ENCODE peak calls at places on chromosome 19, in eight cellular contexts. One of them, this sample, is unnamed.

GRCh38 chr19:39996218-39996810 is 546 bp upstream of the ZNF546 start:
- DNase-seq in H54: peak; percentile 33
- DNase-seq in RWPE1: peak; percentile 51
- DNase-seq in heart left ventricle: no peak
- DNase-seq in dermis blood vessel endothelial cell: no peak
- DNase-seq in HTR-8/SVneo: peak; percentile 51
- DNase-seq in substantia nigra: peak; percentile 54
- DNase-seq in A549: peak; percentile 82
- DNase-seq in this sample: peak; percentile 55

GRCh38 chr19:13962738-13963602 is 10.7 kb downstream of the DCAF15 start:
- DNase-seq in dermis blood vessel endothelial cell: no peak
- DNase-seq in H54: no peak
- DNase-seq in A549: no peak
- DNase-seq in RWPE1: no peak
- DNase-seq in heart left ventricle: peak; percentile 22
- DNase-seq in substantia nigra: no peak
- DNase-seq in HTR-8/SVneo: no peak
- DNase-seq in this sample: no peak

GRCh38 chr19:14059093-14059480 is 2.8 kb downstream of the PALM3 start:
- DNase-seq in RWPE1: no peak
- DNase-seq in substantia nigra: no peak
- DNase-seq in dermis blood vessel endothelial cell: peak; percentile 32
- DNase-seq in H54: no peak
- DNase-seq in heart left ventricle: no peak
- DNase-seq in A549: no peak
- DNase-seq in HTR-8/SVneo: no peak
- DNase-seq in this sample: no peak

GRCh38 chr19:12975221-12975756 is 5.9 kb downstream of the DAND5 start:
- DNase-seq in RWPE1: no peak
- DNase-seq in A549: no peak
- DNase-seq in substantia nigra: no peak
- DNase-seq in H54: no peak
- DNase-seq in dermis blood vessel endothelial cell: no peak
- DNase-seq in HTR-8/SVneo: no peak
- DNase-seq in heart left ventricle: no peak
- DNase-seq in this sample: no peak

GRCh38 chr19:50728084-50728737 is 5.0 kb downstream of the CLEC11A start:
- DNase-seq in RWPE1: peak; percentile 34
- DNase-seq in heart left ventricle: peak; percentile 83
- DNase-seq in HTR-8/SVneo: no peak
- DNase-seq in substantia nigra: peak; percentile 86
- DNase-seq in H54: no peak
- DNase-seq in dermis blood vessel endothelial cell: peak; percentile 93
- DNase-seq in A549: no peak
- DNase-seq in this sample: peak; percentile 73

GRCh38 chr19:46469541-46470185 is 1.7 kb downstream of the PNMA8A start:
- DNase-seq in heart left ventricle: no peak
- DNase-seq in substantia nigra: no peak
- DNase-seq in A549: no peak
- DNase-seq in HTR-8/SVneo: no peak
- DNase-seq in dermis blood vessel endothelial cell: no peak
- DNase-seq in RWPE1: no peak
- DNase-seq in H54: no peak
- DNase-seq in this sample: no peak

GRCh38 chr19:9823816-9824215 is 3.9 kb upstream of the UBL5 start:
- DNase-seq in A549: no peak
- DNase-seq in substantia nigra: no peak
- DNase-seq in RWPE1: no peak
- DNase-seq in heart left ventricle: no peak
- DNase-seq in HTR-8/SVneo: no peak
- DNase-seq in dermis blood vessel endothelial cell: no peak
- DNase-seq in H54: no peak
- DNase-seq in this sample: no peak

GRCh38 chr19:34274827-34275625 is 20.7 kb downstream of the GARRE1 start:
- DNase-seq in substantia nigra: no peak
- DNase-seq in HTR-8/SVneo: peak; percentile 70
- DNase-seq in RWPE1: peak; percentile 41
- DNase-seq in H54: peak; percentile 33
- DNase-seq in dermis blood vessel endothelial cell: peak; percentile 74
- DNase-seq in heart left ventricle: no peak
- DNase-seq in A549: no peak
- DNase-seq in this sample: no peak

GRCh38 chr19:45097776-45098520 is 5.0 kb downstream of the PPP1R37 start:
- DNase-seq in A549: peak; percentile 95
- DNase-seq in substantia nigra: peak; percentile 67
- DNase-seq in HTR-8/SVneo: peak; percentile 94
- DNase-seq in heart left ventricle: peak; percentile 78
- DNase-seq in dermis blood vessel endothelial cell: peak; percentile 89
- DNase-seq in H54: peak; percentile 87
- DNase-seq in RWPE1: peak; percentile 90
- DNase-seq in this sample: peak; percentile 45

GRCh38 chr19:13053761-13054604 is 48.7 kb downstream of the LYL1 start:
- DNase-seq in dermis blood vessel endothelial cell: peak; percentile 91
- DNase-seq in HTR-8/SVneo: peak; percentile 96
- DNase-seq in H54: peak; percentile 89
- DNase-seq in substantia nigra: peak; percentile 71
- DNase-seq in RWPE1: peak; percentile 83
- DNase-seq in heart left ventricle: peak; percentile 95
- DNase-seq in A549: no peak
- DNase-seq in this sample: no peak

GRCh38 chr19:40921005-40921897 is 39.2 kb upstream of the CYP2A7 start:
- DNase-seq in A549: peak; percentile 98
- DNase-seq in heart left ventricle: no peak
- DNase-seq in HTR-8/SVneo: no peak
- DNase-seq in RWPE1: peak; percentile 50
- DNase-seq in dermis blood vessel endothelial cell: no peak
- DNase-seq in H54: no peak
- DNase-seq in substantia nigra: no peak
- DNase-seq in this sample: no peak

GRCh38 chr19:56301886-56302620 is 12.6 kb downstream of the ZSCAN5A start:
- DNase-seq in heart left ventricle: no peak
- DNase-seq in HTR-8/SVneo: no peak
- DNase-seq in substantia nigra: no peak
- DNase-seq in RWPE1: no peak
- DNase-seq in A549: no peak
- DNase-seq in H54: no peak
- DNase-seq in dermis blood vessel endothelial cell: peak; percentile 55
- DNase-seq in this sample: no peak

This sample was measured in midbrain.